ENCODE peak calls at places on chromosomes 2 and 18, in eight cellular contexts. T is trophoblast cell; Z is kidney; Y is breast epithelium; A is spleen; U is CD8-positive, alpha-beta T cell; J is left ventricle myocardium inferior; B is GM23338. K is an unnamed sample. For H3K36me3, the result is how much of the 10 kb centered on the place peaks cover.

GRCh38 chr2:238698451-238699306 is 149.2 kb upstream of the TWIST2 start:
- DNase-seq in A (no peak), T (no peak), B (no peak), U (no peak), J (no peak), Z (peak), Y (peak), K (no peak)

GRCh38 chr2:36450466-36451196 is 95.1 kb downstream of the CRIM1 start:
- DNase-seq in U (no peak), Z (no peak), T (no peak), A (no peak), Y (no peak), B (no peak), J (no peak), K (no peak)

GRCh38 chr18:33804258-33804657 is 226.2 kb downstream of the ASXL3 start:
- DNase-seq in A (no peak), T (no peak), J (no peak), Z (no peak), Y (no peak), U (no peak), B (no peak), K (no peak)

GRCh38 chr2:159853101-159853500 is 55.1 kb upstream of the CD302 start:
- DNase-seq in T (no peak), Z (no peak), A (no peak), J (no peak), Y (no peak), B (no peak), U (no peak), K (no peak)

GRCh38 chr2:95043300-95043786 is 17.8 kb downstream of the MAL start:
- DNase-seq in A (no peak), J (peak), T (peak), B (no peak), Y (peak), Z (peak), U (no peak), K (no peak)

GRCh38 chr2:69932596-69932922 is 17.6 kb downstream of the MXD1 start:
- DNase-seq in A (no peak), B (no peak), U (no peak), Y (no peak), T (no peak), J (no peak), Z (no peak), K (no peak)

GRCh38 chr2:216274194-216274593 is 98.1 kb downstream of the MARCHF4 start:
- DNase-seq in Z (no peak), T (no peak), B (no peak), J (no peak), U (no peak), Y (no peak), A (no peak), K (no peak)

GRCh38 chr2:101277111-101277510 is 24.4 kb downstream of the CNOT11 start:
- DNase-seq in U (no peak), J (no peak), B (no peak), T (peak), Z (no peak), A (no peak), Y (no peak), K (no peak)

GRCh38 chr2:240293865-240294461 is 141.5 kb upstream of the GPC1 start:
- DNase-seq in Y (no peak), U (no peak), Z (no peak), B (no peak), J (peak), A (peak), T (no peak), K (no peak)

GRCh38 chr2:144460981-144461766 is 58.7 kb downstream of the ZEB2 start:
- DNase-seq in T (no peak), U (no peak), A (no peak), Y (no peak), B (no peak), Z (peak), J (peak), K (no peak)

GRCh38 chr2:8984855-8985254 is 18.6 kb downstream of the MBOAT2 start:
- DNase-seq in J (no peak), Y (no peak), T (no peak), Z (no peak), A (no peak), U (no peak), B (no peak), K (no peak)
- H3K27ac ChIP-seq in J (no peak), Y (no peak), T (no peak), Z (no peak), A (no peak), U (no peak), B (no peak), K (no peak)

GRCh38 chr2:127864877-127865276 is 6.9 kb upstream of the POLR2D start:
- DNase-seq in B (peak), J (no peak), Y (no peak), U (no peak), A (no peak), Z (no peak), T (peak), K (no peak)
- H3K36me3 ChIP-seq in B (under half), J (half or more), Y (under half), U (under half), A (under half), Z (half or more), T (under half), K (under half)

GRCh38 chr18:44179693-44180092 is 501.0 kb upstream of the SETBP1 start:
- DNase-seq in Y (no peak), A (peak), J (no peak), U (no peak), Z (peak), B (no peak), T (no peak), K (no peak)

GRCh38 chr18:44178476-44178875 is 502.2 kb upstream of the SETBP1 start:
- DNase-seq in Z (peak), U (no peak), T (no peak), A (no peak), B (no peak), J (no peak), Y (no peak), K (peak)

GRCh38 chr18:44182363-44182762 is 498.3 kb upstream of the SETBP1 start:
- DNase-seq in A (no peak), T (no peak), Y (no peak), B (no peak), J (no peak), Z (no peak), U (no peak), K (no peak)

GRCh38 chr18:44181951-44182350 is 498.7 kb upstream of the SETBP1 start:
- DNase-seq in Y (no peak), J (no peak), T (peak), Z (no peak), A (no peak), U (no peak), B (no peak), K (no peak)

GRCh38 chr18:44180683-44181082 is 500.0 kb upstream of the SETBP1 start:
- DNase-seq in J (no peak), B (no peak), U (no peak), T (peak), A (no peak), Y (no peak), Z (no peak), K (no peak)
- H3K27ac ChIP-seq in J (no peak), B (no peak), U (no peak), T (no peak), A (no peak), Y (no peak), Z (no peak), K (no peak)

GRCh38 chr2:46966576-46966975 is 51.0 kb upstream of the MCFD2 start:
- DNase-seq in U (no peak), Y (no peak), T (peak), Z (no peak), A (no peak), B (no peak), J (no peak), K (no peak)
- H3K36me3 ChIP-seq in U (under half), Y (under half), T (under half), Z (under half), A (under half), B (under half), J (under half), K (under half)

DNA sequence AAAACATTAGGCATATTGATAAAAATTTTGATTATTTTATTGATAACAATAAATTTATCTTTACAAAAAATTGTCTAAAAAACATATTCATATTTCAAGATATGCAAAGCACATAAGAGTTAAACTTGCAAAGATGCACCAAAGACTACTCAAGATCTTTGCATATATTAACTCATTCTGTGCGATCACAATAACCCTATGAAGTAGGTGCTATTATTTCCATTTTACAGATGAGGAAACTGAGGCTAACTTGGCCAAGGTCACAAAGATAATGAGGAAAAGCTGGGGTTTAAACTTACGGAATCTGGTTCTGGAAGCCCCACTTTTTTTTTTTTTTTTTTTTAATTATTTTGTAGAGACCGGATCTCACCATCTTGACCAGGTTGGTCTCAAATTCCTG is 94.4 kb upstream of the SERTAD2 start:
- DNase-seq in U (no peak), Y (no peak), J (no peak), T (no peak), B (no peak), Z (no peak), A (no peak), K (no peak)
- H3K27ac ChIP-seq in U (no peak), Y (no peak), J (peak), T (no peak), B (no peak), Z (peak), A (peak), K (peak)

GRCh38 chr2:186639939-186640338 is 50.1 kb downstream of the ITGAV start:
- DNase-seq in U (no peak), B (no peak), J (no peak), A (no peak), T (no peak), Z (no peak), Y (no peak), K (no peak)
- H3K36me3 ChIP-seq in U (under half), B (under half), J (half or more), A (under half), T (under half), Z (under half), Y (under half), K (under half)

K was measured in ovary.